ENCODE peak calls at places on chromosomes 13 and 19, in nine cellular contexts. X is CD8-positive, alpha-beta memory T cell; F is CD4-positive, alpha-beta memory T cell; Z is heart right ventricle; L is A549; W is uterus; M is IMR-90; A is cardiac muscle cell; T is neural progenitor cell. B is an unnamed sample.

GRCh38 chr13:110705356-110705825 is 525 bp downstream of the CARS2 start:
- DNase-seq in X (no peak), F (no peak), Z (no peak), L (no peak), W (no peak), M (no peak), A (no peak), T (no peak), B (no peak)

GRCh38 chr19:18611327-18612050 is 1.2 kb upstream of the TMEM59L start:
- DNase-seq in X (peak; percentile 30), F (no peak), Z (no peak), L (no peak), W (no peak), M (no peak), A (no peak), T (peak; percentile 78), B (no peak)

GRCh38 chr13:79995334-79995733 is 345.6 kb downstream of the SPRY2 start:
- DNase-seq in X (no peak), F (no peak), Z (no peak), L (no peak), W (no peak), M (peak; percentile 85), A (peak; percentile 67), T (no peak), B (no peak)

GRCh38 chr19:35291916-35292315 is at the start of gene MAG:
- DNase-seq in X (no peak), F (no peak), Z (no peak), L (no peak), W (no peak), M (no peak), A (no peak), T (no peak), B (no peak)

GRCh38 chr13:76965759-76966421 is 17.6 kb downstream of the ACOD1 start:
- DNase-seq in X (no peak), F (no peak), Z (peak; percentile 50), L (no peak), W (peak; percentile 26), M (peak; percentile 61), A (peak; percentile 89), T (no peak), B (no peak)

GRCh38 chr19:4454952-4455738 is 2.4 kb downstream of the UBXN6 start:
- DNase-seq in X (no peak), F (no peak), Z (no peak), L (no peak), W (peak; percentile 75), M (peak; percentile 62), A (peak; percentile 80), T (no peak), B (no peak)

GRCh38 chr19:12802267-12803106 is 618 bp downstream of the THSD8 start:
- DNase-seq in X (no peak), F (no peak), Z (no peak), L (no peak), W (no peak), M (no peak), A (peak; percentile 21), T (no peak), B (no peak)

GRCh38 chr13:104577029-104577820 is 1511.0 kb upstream of the SLC10A2 start:
- DNase-seq in X (no peak), F (no peak), Z (no peak), L (no peak), W (no peak), M (peak; percentile 16), A (peak; percentile 74), T (no peak), B (no peak)

GRCh38 chr19:48186541-48186991 is 16.1 kb downstream of the ZSWIM9 start:
- DNase-seq in X (no peak), F (no peak), Z (no peak), L (no peak), W (no peak), M (no peak), A (no peak), T (no peak), B (no peak)

GRCh38 chr13:55062662-55063061 is 2034.0 kb downstream of the OLFM4 start:
- DNase-seq in X (no peak), F (no peak), Z (no peak), L (no peak), W (no peak), M (no peak), A (no peak), T (no peak), B (no peak)

GRCh38 chr19:37009871-37010270 is 68.4 kb upstream of the ZNF420 start:
- DNase-seq in X (no peak), F (no peak), Z (no peak), L (no peak), W (no peak), M (no peak), A (no peak), T (no peak), B (no peak)

GRCh38 chr19:37012093-37012745 is 66.0 kb upstream of the ZNF420 start:
- DNase-seq in X (no peak), F (no peak), Z (no peak), L (no peak), W (no peak), M (no peak), A (no peak), T (no peak), B (no peak)

GRCh38 chr19:37014456-37014855 is 63.8 kb upstream of the ZNF420 start:
- DNase-seq in X (no peak), F (no peak), Z (no peak), L (no peak), W (no peak), M (no peak), A (no peak), T (no peak), B (no peak)
- H3K9me3 ChIP-seq in X (peaks cover 9% of the 10 kb centered on the region), F (peaks cover 14% of the 10 kb centered on the region), Z (peaks cover 100% of the 10 kb centered on the region), L (peaks cover 94% of the 10 kb centered on the region), W (no peaks in the 10 kb centered on the region), M (peaks cover 64% of the 10 kb centered on the region), A (peaks cover 3% of the 10 kb centered on the region), T (peaks cover 12% of the 10 kb centered on the region), B (peaks cover 5% of the 10 kb centered on the region)

GRCh38 chr13:29703421-29703820 is 107.9 kb upstream of the SLC7A1 start:
- DNase-seq in X (no peak), F (no peak), Z (no peak), L (no peak), W (no peak), M (no peak), A (no peak), T (no peak), B (no peak)

GRCh38 chr13:29693297-29693945 is 97.9 kb upstream of the SLC7A1 start:
- DNase-seq in X (no peak), F (no peak), Z (no peak), L (no peak), W (no peak), M (no peak), A (no peak), T (no peak), B (no peak)

GRCh38 chr13:29702912-29703351 is 107.4 kb upstream of the SLC7A1 start:
- DNase-seq in X (no peak), F (no peak), Z (peak; percentile 21), L (peak; percentile 1), W (peak; percentile 46), M (peak; percentile 69), A (peak; percentile 93), T (no peak), B (no peak)

GRCh38 chr13:29696606-29697005 is 101.1 kb upstream of the SLC7A1 start:
- DNase-seq in X (no peak), F (no peak), Z (no peak), L (no peak), W (no peak), M (no peak), A (no peak), T (no peak), B (no peak)

DNA sequence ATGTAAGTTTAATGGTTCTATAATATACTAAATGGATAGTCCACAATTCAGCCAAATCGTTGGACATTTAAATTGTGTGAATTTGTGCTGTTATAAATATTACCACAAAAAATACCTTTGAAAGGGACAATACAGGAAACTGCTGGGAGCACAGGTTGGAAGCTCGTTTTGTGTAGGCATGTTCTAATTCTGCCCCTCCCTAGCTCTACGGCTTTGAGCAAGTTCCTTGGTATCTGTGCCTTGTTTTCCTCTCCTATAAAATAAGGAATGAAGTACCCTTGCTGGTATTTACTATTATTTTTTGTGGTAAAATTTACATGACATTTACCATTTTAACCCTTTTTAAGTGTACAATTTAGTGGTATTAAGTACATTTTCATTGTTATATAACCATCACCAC is 102.6 kb upstream of the SLC7A1 start:
- DNase-seq in X (no peak), F (no peak), Z (no peak), L (no peak), W (no peak), M (no peak), A (no peak), T (no peak), B (no peak)
- H3K9me3 ChIP-seq in X (no peaks in the 10 kb centered on the region), F (no peaks in the 10 kb centered on the region), Z (no peaks in the 10 kb centered on the region), L (no peaks in the 10 kb centered on the region), W (no peaks in the 10 kb centered on the region), M (peaks cover 2% of the 10 kb centered on the region), A (no peaks in the 10 kb centered on the region), T (no peaks in the 10 kb centered on the region), B (no peaks in the 10 kb centered on the region)

GRCh38 chr19:21907516-21907915 is 71.5 kb upstream of the ZNF43 start:
- DNase-seq in X (no peak), F (no peak), Z (no peak), L (no peak), W (no peak), M (no peak), A (no peak), T (no peak), B (no peak)
- H3K9me3 ChIP-seq in X (no peaks in the 10 kb centered on the region), F (no peaks in the 10 kb centered on the region), Z (peaks cover 7% of the 10 kb centered on the region), L (peaks cover 62% of the 10 kb centered on the region), W (no peaks in the 10 kb centered on the region), M (peaks cover 33% of the 10 kb centered on the region), A (no peaks in the 10 kb centered on the region), T (no peaks in the 10 kb centered on the region), B (peaks cover 2% of the 10 kb centered on the region)

GRCh38 chr13:29160862-29161261 is 340.7 kb downstream of the MTUS2 start:
- DNase-seq in X (no peak), F (no peak), Z (no peak), L (no peak), W (no peak), M (no peak), A (no peak), T (no peak), B (no peak)

GRCh38 chr13:29162638-29163037 is 342.5 kb downstream of the MTUS2 start:
- DNase-seq in X (no peak), F (no peak), Z (no peak), L (peak; percentile 30), W (no peak), M (no peak), A (no peak), T (no peak), B (no peak)

GRCh38 chr13:29165216-29165615 is 345.1 kb downstream of the MTUS2 start:
- DNase-seq in X (no peak), F (no peak), Z (no peak), L (no peak), W (no peak), M (no peak), A (no peak), T (no peak), B (no peak)

GRCh38 chr13:29159871-29160270 is 339.7 kb downstream of the MTUS2 start:
- DNase-seq in X (no peak), F (no peak), Z (no peak), L (no peak), W (no peak), M (no peak), A (no peak), T (no peak), B (no peak)

DNA sequence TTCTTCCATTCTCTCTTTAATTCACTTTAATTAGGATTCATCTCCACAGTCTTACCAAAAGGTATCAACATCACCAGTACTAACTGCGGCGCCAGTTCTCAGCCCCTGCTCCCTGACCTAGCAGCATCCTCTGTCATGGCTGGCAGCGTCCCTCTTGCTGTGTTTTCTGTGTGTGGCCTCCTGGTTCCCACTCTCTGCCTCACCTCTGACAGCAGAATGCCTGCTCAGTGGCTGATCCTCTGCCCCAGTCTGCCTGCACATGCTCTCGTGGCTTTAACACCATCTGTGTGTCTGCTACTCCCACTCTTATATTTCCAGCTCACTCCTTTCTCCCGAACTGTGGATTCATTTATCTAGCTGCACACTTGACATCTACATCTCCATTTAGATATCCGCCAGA is 341.5 kb downstream of the MTUS2 start:
- DNase-seq in X (no peak), F (no peak), Z (no peak), L (no peak), W (no peak), M (no peak), A (no peak), T (no peak), B (no peak)
- H3K9me3 ChIP-seq in X (no peaks in the 10 kb centered on the region), F (no peaks in the 10 kb centered on the region), Z (no peaks in the 10 kb centered on the region), L (no peaks in the 10 kb centered on the region), W (no peaks in the 10 kb centered on the region), M (peaks cover 19% of the 10 kb centered on the region), A (no peaks in the 10 kb centered on the region), T (no peaks in the 10 kb centered on the region), B (no peaks in the 10 kb centered on the region)